ENCODE peak calls at places on chromosomes 12 and 14, in eight cellular contexts. B, Y, P, D, U, T, W and G are unnamed samples.

GRCh38 chr14:103503296-103503695 is 19.3 kb downstream of the CKB start:
- DNase-seq in W (no peak), D (no peak), P (no peak), T (no peak), Y (no peak), U (no peak), B (no peak), G (peak)

GRCh38 chr14:88025350-88025749 is 20.4 kb downstream of the GPR65 start:
- DNase-seq in W (no peak), Y (no peak), D (no peak), B (no peak), P (no peak), T (no peak), U (no peak), G (no peak)

GRCh38 chr12:124792961-124793441 is 70.7 kb downstream of the SCARB1 start:
- DNase-seq in U (no peak), B (no peak), D (peak), T (no peak), P (no peak), Y (no peak), W (no peak), G (no peak)

GRCh38 chr14:35883677-35884293 is 57.6 kb downstream of the BRMS1L start:
- DNase-seq in W (peak), D (peak), U (peak), B (peak), P (peak), Y (peak), T (no peak), G (no peak)

GRCh38 chr12:122202017-122202416 is 1.5 kb upstream of the B3GNT4 start:
- DNase-seq in U (no peak), D (no peak), W (no peak), B (no peak), Y (peak), P (no peak), T (no peak), G (no peak)

GRCh38 chr12:93778306-93778705 is 101.1 kb downstream of the CRADD start:
- DNase-seq in W (no peak), P (no peak), D (peak), Y (peak), T (no peak), B (peak), U (no peak), G (no peak)

GRCh38 chr12:122867701-122868461 is 28.0 kb downstream of the VPS37B start:
- DNase-seq in T (no peak), P (no peak), W (no peak), Y (peak), B (no peak), D (no peak), U (no peak), G (no peak)

GRCh38 chr12:8941691-8942478 is 7.6 kb downstream of the M6PR start:
- DNase-seq in D (peak), B (no peak), P (no peak), T (no peak), U (no peak), W (no peak), Y (no peak), G (no peak)

GRCh38 chr14:36057452-36058142 is 118.9 kb downstream of the PTCSC3 start:
- DNase-seq in Y (no peak), U (no peak), W (no peak), B (no peak), T (no peak), D (no peak), P (peak), G (no peak)